ENCODE peak calls at places on chromosomes 13 and 19, in nine cellular contexts. Q is OCI-LY7, O is hepatocyte, G is GM23338, J is PC-9, L is GM23248, M is PC-3, H is SK-N-SH, T is HCT116. F is an unnamed sample.
A peak's percentile ranks its signal among the peaks of the same experiment; 100 is the strongest.

GRCh38 chr19:3024509-3024869 is 4.6 kb downstream of the TLE2 start:
- DNase-seq in Q (no peak), O (no peak), G (no peak), J (no peak), L (no peak), M (no peak), H (no peak), T (no peak), F (no peak)

GRCh38 chr13:112652512-112653458 is 37.1 kb upstream of the ATP11A start:
- DNase-seq in Q (no peak), O (no peak), G (no peak), J (no peak), L (no peak), M (peak; percentile 39), H (no peak), T (no peak), F (no peak)

GRCh38 chr19:55674459-55674840 is 576 bp upstream of the EPN1 start:
- DNase-seq in Q (no peak), O (no peak), G (no peak), J (no peak), L (no peak), M (no peak), H (no peak), T (no peak), F (no peak)

GRCh38 chr13:41613984-41614581 is 156.7 kb downstream of the RGCC start:
- DNase-seq in Q (no peak), O (peak; percentile 33), G (no peak), J (no peak), L (peak; percentile 90), M (peak; percentile 35), H (no peak), T (peak; percentile 23), F (no peak)

GRCh38 chr13:78241278-78241919 is 322.8 kb upstream of the EDNRB start:
- DNase-seq in Q (peak; percentile 41), O (peak; percentile 61), G (peak; percentile 84), J (no peak), L (peak; percentile 70), M (peak; percentile 51), H (peak; percentile 49), T (no peak), F (peak; percentile 34)

GRCh38 chr13:32153056-32153455 is 121.5 kb downstream of the FRY start:
- DNase-seq in Q (no peak), O (no peak), G (no peak), J (no peak), L (peak; percentile 88), M (peak; percentile 71), H (no peak), T (no peak), F (no peak)

GRCh38 chr19:8360196-8360595 is 3.8 kb upstream of the ANGPTL4 start:
- DNase-seq in Q (no peak), O (no peak), G (no peak), J (no peak), L (no peak), M (no peak), H (no peak), T (no peak), F (no peak)

GRCh38 chr19:51786651-51787494 is 8.1 kb upstream of the FPR3 start:
- DNase-seq in Q (no peak), O (no peak), G (no peak), J (no peak), L (no peak), M (no peak), H (no peak), T (no peak), F (no peak)

GRCh38 chr19:20863176-20863575 is 59.9 kb upstream of the ZNF85 start:
- DNase-seq in Q (no peak), O (no peak), G (peak; percentile 21), J (no peak), L (no peak), M (no peak), H (no peak), T (no peak), F (peak; percentile 6)

GRCh38 chr19:33432408-33433170 is 59.1 kb downstream of the CEBPG start:
- DNase-seq in Q (no peak), O (no peak), G (no peak), J (no peak), L (no peak), M (no peak), H (no peak), T (no peak), F (no peak)

GRCh38 chr19:33430674-33431277 is 57.3 kb downstream of the CEBPG start:
- DNase-seq in Q (peak; percentile 60), O (peak; percentile 72), G (peak; percentile 79), J (peak; percentile 63), L (peak; percentile 79), M (peak; percentile 71), H (peak; percentile 83), T (peak; percentile 22), F (peak; percentile 73)

GRCh38 chr19:33434090-33434885 is 60.8 kb downstream of the CEBPG start:
- DNase-seq in Q (no peak), O (no peak), G (no peak), J (no peak), L (no peak), M (no peak), H (no peak), T (no peak), F (no peak)

GRCh38 chr19:33429891-33430673 is 56.6 kb downstream of the CEBPG start:
- DNase-seq in Q (no peak), O (no peak), G (no peak), J (no peak), L (no peak), M (no peak), H (no peak), T (no peak), F (no peak)

GRCh38 chr19:33431986-33432385 is 58.5 kb downstream of the CEBPG start:
- DNase-seq in Q (no peak), O (no peak), G (peak; percentile 28), J (no peak), L (no peak), M (no peak), H (no peak), T (no peak), F (no peak)
- H2AFZ ChIP-seq in Q (no peak overlapping the region), O (no peak overlapping the region), G (no peak overlapping the region), J (no peak overlapping the region), L (no peak overlapping the region), M (no peak overlapping the region), H (no peak overlapping the region), T (no peak overlapping the region), F (no peak overlapping the region)

GRCh38 chr19:47324502-47324901 is 7.5 kb upstream of the C5AR2 start:
- DNase-seq in Q (no peak), O (no peak), G (no peak), J (no peak), L (no peak), M (peak; percentile 22), H (no peak), T (no peak), F (no peak)

GRCh38 chr19:47319923-47320871 is 10.5 kb downstream of the C5AR1 start:
- DNase-seq in Q (no peak), O (no peak), G (no peak), J (no peak), L (no peak), M (no peak), H (no peak), T (no peak), F (no peak)

GRCh38 chr19:47321582-47321981 is 10.4 kb upstream of the C5AR2 start:
- DNase-seq in Q (no peak), O (no peak), G (no peak), J (no peak), L (no peak), M (no peak), H (no peak), T (no peak), F (no peak)

GRCh38 chr19:47322048-47322447 is 9.9 kb upstream of the C5AR2 start:
- DNase-seq in Q (no peak), O (no peak), G (no peak), J (no peak), L (no peak), M (no peak), H (no peak), T (no peak), F (no peak)

GRCh38 chr19:47323872-47324271 is 8.1 kb upstream of the C5AR2 start:
- DNase-seq in Q (no peak), O (no peak), G (no peak), J (no peak), L (no peak), M (no peak), H (peak; percentile 15), T (no peak), F (no peak)
- H3K27ac ChIP-seq in Q (no peak overlapping the region), O (no peak overlapping the region), G (no peak overlapping the region), J (no peak overlapping the region), L (no peak overlapping the region), M (no peak overlapping the region), H (no peak overlapping the region), T (no peak overlapping the region), F (no peak overlapping the region)

GRCh38 chr13:70107125-70107497 is 515 bp upstream of the ATXN8OS start:
- DNase-seq in Q (no peak), O (no peak), G (no peak), J (no peak), L (no peak), M (no peak), H (peak; percentile 5), T (no peak), F (no peak)
- H3K9me2 ChIP-seq in Q (no peaks in the 10 kb centered on the region), O (no peaks in the 10 kb centered on the region), G (no peaks in the 10 kb centered on the region), J (no peaks in the 10 kb centered on the region), L (no peaks in the 10 kb centered on the region), M (no peaks in the 10 kb centered on the region), H (no peaks in the 10 kb centered on the region), T (no peaks in the 10 kb centered on the region), F (no peaks in the 10 kb centered on the region)

GRCh38 chr13:20570540-20570939 is 3.6 kb downstream of the IFT88 start:
- DNase-seq in Q (no peak), O (no peak), G (no peak), J (no peak), L (peak; percentile 63), M (no peak), H (no peak), T (no peak), F (no peak)

GRCh38 chr13:20565120-20565736 is 1.7 kb upstream of the IFT88 start:
- DNase-seq in Q (no peak), O (no peak), G (peak; percentile 22), J (peak; percentile 38), L (peak; percentile 20), M (peak; percentile 40), H (no peak), T (no peak), F (no peak)

GRCh38 chr13:20566424-20566916 is 487 bp upstream of the IFT88 start:
- DNase-seq in Q (no peak), O (peak; percentile 90), G (peak; percentile 77), J (peak; percentile 77), L (peak; percentile 93), M (peak; percentile 89), H (no peak), T (peak; percentile 48), F (peak; percentile 32)

GRCh38 chr13:20566917-20567755 is at the start of gene IFT88:
- DNase-seq in Q (peak; percentile 86), O (peak; percentile 97), G (peak; percentile 95), J (peak; percentile 84), L (peak; percentile 92), M (peak; percentile 89), H (peak; percentile 97), T (peak; percentile 68), F (peak; percentile 72)

DNA sequence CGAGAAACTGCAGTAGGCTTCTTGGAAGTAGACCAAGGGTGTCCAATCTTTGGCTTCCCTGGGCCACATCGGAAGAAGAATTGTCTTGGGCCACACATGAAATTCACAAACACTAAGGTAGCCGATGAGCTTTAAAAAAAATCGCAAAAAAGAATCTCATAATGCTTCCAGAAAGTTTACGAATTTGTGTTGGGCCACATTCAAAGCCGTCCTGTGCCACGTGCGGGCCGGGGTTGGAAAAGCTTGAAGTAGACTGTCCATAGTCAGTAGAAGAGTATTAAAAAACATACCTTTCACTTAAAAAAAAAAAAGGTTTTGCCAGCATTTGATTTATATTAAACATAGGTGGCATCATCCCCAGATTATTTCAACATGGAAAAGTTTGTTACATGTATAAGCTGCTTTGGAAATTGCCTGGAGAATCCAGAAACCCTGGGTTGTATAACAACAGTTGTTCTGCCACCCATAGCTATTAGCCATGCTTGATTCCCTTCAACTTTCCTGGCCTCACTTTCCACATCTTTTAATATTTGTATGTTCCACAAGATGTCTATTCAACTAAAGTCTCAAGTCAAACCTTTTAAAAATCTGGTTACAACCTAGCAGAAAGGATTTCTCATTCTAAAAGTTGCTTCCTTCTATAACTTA is 1.0 kb downstream of the IFT88 start:
- DNase-seq in Q (no peak), O (no peak), G (no peak), J (no peak), L (no peak), M (peak; percentile 6), H (no peak), T (no peak), F (no peak)
- H2AFZ ChIP-seq in Q (peak overlapping the region; percentile 99), O (peak overlapping the region; percentile 72), G (peak overlapping the region; percentile 97), J (peak overlapping the region; percentile 85), L (peak overlapping the region; percentile 80), M (peak overlapping the region; percentile 80), H (peak overlapping the region; percentile 81), T (no peak overlapping the region), F (peak overlapping the region; percentile 87)

F was measured in MM.1S.